ENCODE peak calls at places on chromosome 22, in six cellular contexts. Y is neural crest cell; N is activated CD4-positive, alpha-beta T cell treated with anti-CD3 and anti-CD28 coated beads for 24 hours; E is ACHN; K is M059J; R is GM03348. F is an unnamed sample.

GRCh38 chr22:32177221-32177765 is 18.2 kb upstream of the C22orf42 start:
- DNase-seq in Y (no peak), N (no peak), E (no peak), K (no peak), R (no peak), F (no peak)

GRCh38 chr22:49828599-49828965 is 909 bp upstream of the BRD1 start:
- DNase-seq in Y (no peak), N (no peak), E (no peak), K (no peak), R (no peak), F (no peak)

GRCh38 chr22:40462195-40462988 is 92.0 kb downstream of the SGSM3 start:
- DNase-seq in Y (no peak), N (peak), E (no peak), K (no peak), R (no peak), F (no peak)

GRCh38 chr22:27682438-27682837 is 119.1 kb downstream of the MN1 start:
- DNase-seq in Y (peak), N (no peak), E (no peak), K (no peak), R (no peak), F (peak)

GRCh38 chr22:30934053-30934452 is 34.5 kb downstream of the MORC2 start:
- DNase-seq in Y (no peak), N (no peak), E (no peak), K (no peak), R (no peak), F (no peak)

GRCh38 chr22:36900880-36901279 is 12.5 kb upstream of the CSF2RB start:
- DNase-seq in Y (no peak), N (no peak), E (no peak), K (no peak), R (no peak), F (no peak)

GRCh38 chr22:27207907-27208306 is 550.5 kb downstream of the MIAT start:
- DNase-seq in Y (no peak), N (no peak), E (no peak), K (peak), R (peak), F (no peak)

GRCh38 chr22:48695251-48695650 is 1132.4 kb downstream of the BRD1 start:
- DNase-seq in Y (no peak), N (no peak), E (no peak), K (no peak), R (peak), F (no peak)

F was measured in HuH-7.